ENCODE peak calls at places on chromosomes 6 and 20, in seven cellular contexts. R is heart right ventricle, K is brain microvascular endothelial cell, N is AG04450, B is pancreas, E is mammary epithelial cell, C is heart left ventricle. Q is an unnamed sample.

GRCh38 chr20:50930139-50931047 is 844 bp downstream of the ADNP start:
- DNase-seq in C (peak), B (peak), R (peak), K (no peak), N (no peak), E (no peak), Q (peak)

GRCh38 chr6:43481591-43482242 is 4.3 kb downstream of the TJAP1 start:
- DNase-seq in K (no peak), C (no peak), N (no peak), E (peak), R (no peak), B (no peak), Q (no peak)

GRCh38 chr6:71388846-71389543 is 100.4 kb downstream of the OGFRL1 start:
- DNase-seq in N (no peak), E (no peak), K (no peak), B (no peak), C (no peak), R (no peak), Q (no peak)

GRCh38 chr6:121555201-121555600 is 119.8 kb downstream of the GJA1 start:
- DNase-seq in R (no peak), C (no peak), B (no peak), N (no peak), E (no peak), K (no peak), Q (no peak)

GRCh38 chr6:143449731-143450452 is 603 bp downstream of the ADAT2 start:
- DNase-seq in K (peak), C (no peak), N (no peak), B (peak), R (peak), E (no peak), Q (peak)

GRCh38 chr6:169905041-169905807 is 153.8 kb downstream of the ERMARD start:
- DNase-seq in N (no peak), C (no peak), K (peak), E (peak), B (peak), R (peak), Q (no peak)

GRCh38 chr20:24785141-24785924 is 163.7 kb upstream of the CST7 start:
- DNase-seq in B (no peak), C (no peak), R (no peak), E (peak), N (no peak), K (no peak), Q (no peak)

GRCh38 chr6:72622094-72622540 is 253 bp downstream of the KCNQ5 start:
- DNase-seq in K (no peak), C (peak), E (peak), B (peak), R (no peak), N (no peak), Q (peak)

GRCh38 chr20:20229595-20229994 is 138.3 kb upstream of the INSM1 start:
- DNase-seq in N (no peak), C (no peak), R (no peak), B (no peak), K (no peak), E (peak), Q (no peak)

GRCh38 chr6:108654465-108655106 is 93.9 kb downstream of the FOXO3 start:
- DNase-seq in E (no peak), N (no peak), B (no peak), K (no peak), C (no peak), R (no peak), Q (no peak)

GRCh38 chr6:10908228-10908627 is 21.4 kb downstream of the SYCP2L start:
- DNase-seq in B (no peak), R (no peak), C (no peak), N (no peak), K (no peak), E (no peak), Q (no peak)

GRCh38 chr6:3963404-3963803 is 114.2 kb downstream of the FAM50B start:
- DNase-seq in R (no peak), C (no peak), K (no peak), N (no peak), B (no peak), E (no peak), Q (no peak)

GRCh38 chr6:43029120-43029519 is 7.7 kb downstream of the RRP36 start:
- DNase-seq in N (no peak), R (no peak), B (no peak), K (no peak), C (no peak), E (no peak), Q (no peak)

GRCh38 chr6:130676077-130676772 is 151.0 kb upstream of the SMLR1 start:
- DNase-seq in E (no peak), N (no peak), K (peak), R (peak), C (no peak), B (no peak), Q (no peak)

GRCh38 chr6:12472601-12473038 is 182.5 kb downstream of the EDN1 start:
- DNase-seq in C (no peak), E (peak), N (no peak), K (peak), R (peak), B (no peak), Q (no peak)

GRCh38 chr6:25270559-25270958 is 8.6 kb upstream of the CARMIL1 start:
- DNase-seq in N (no peak), E (no peak), C (no peak), R (no peak), K (no peak), B (no peak), Q (no peak)

GRCh38 chr20:54134445-54135220 is 39.2 kb downstream of the CYP24A1 start:
- DNase-seq in C (no peak), N (no peak), B (no peak), R (no peak), E (peak), K (peak), Q (no peak)

GRCh38 chr6:116016846-116017545 is 43.7 kb downstream of the FRK start:
- DNase-seq in E (no peak), N (peak), R (no peak), C (no peak), K (no peak), B (no peak), Q (no peak)

GRCh38 chr6:12269100-12269499 is 21.1 kb upstream of the EDN1 start:
- DNase-seq in E (no peak), C (no peak), K (no peak), N (no peak), R (no peak), B (no peak), Q (no peak)

GRCh38 chr20:21147593-21147992 is 21.7 kb downstream of the KIZ start:
- DNase-seq in B (no peak), N (no peak), R (no peak), K (no peak), C (no peak), E (peak), Q (no peak)

GRCh38 chr6:48826884-48827701 is 636.0 kb downstream of the MMUT start:
- DNase-seq in B (no peak), R (no peak), K (peak), C (no peak), E (peak), N (peak), Q (no peak)

GRCh38 chr6:2426561-2427340 is 181.3 kb upstream of the GMDS start:
- DNase-seq in K (peak), B (no peak), R (no peak), N (no peak), E (no peak), C (no peak), Q (no peak)

GRCh38 chr20:10513931-10514575 is 78.9 kb downstream of the SLX4IP start:
- DNase-seq in B (no peak), N (no peak), K (no peak), C (no peak), E (no peak), R (no peak), Q (no peak)

GRCh38 chr6:130671119-130672104 is 155.8 kb upstream of the SMLR1 start:
- DNase-seq in C (no peak), K (no peak), N (no peak), B (no peak), R (peak), E (no peak), Q (no peak)

GRCh38 chr20:17427646-17428045 is 103.5 kb downstream of the BFSP1 start:
- DNase-seq in B (no peak), C (no peak), E (peak), N (no peak), K (no peak), R (no peak), Q (no peak)

GRCh38 chr6:44662461-44663121 is 275.1 kb downstream of the CDC5L start:
- DNase-seq in B (no peak), C (no peak), R (no peak), E (no peak), K (peak), N (no peak), Q (no peak)

GRCh38 chr6:45192556-45192955 is 135.6 kb upstream of the RUNX2 start:
- DNase-seq in C (no peak), R (no peak), K (no peak), E (no peak), N (no peak), B (no peak), Q (no peak)

GRCh38 chr20:62979876-62980373 is 26.8 kb downstream of the BHLHE23 start:
- DNase-seq in C (no peak), K (no peak), N (no peak), R (no peak), B (no peak), E (no peak), Q (no peak)

GRCh38 chr20:5908981-5909380 is 41.4 kb downstream of the TRMT6 start:
- DNase-seq in C (no peak), K (peak), N (no peak), R (no peak), B (no peak), E (no peak), Q (no peak)

GRCh38 chr6:125899726-125900182 is 56.8 kb upstream of the HINT3 start:
- DNase-seq in E (no peak), K (no peak), C (no peak), R (no peak), B (peak), N (no peak), Q (no peak)

GRCh38 chr6:34386316-34387137 is 5.9 kb downstream of the NUDT3 start:
- DNase-seq in K (peak), B (no peak), C (no peak), N (peak), E (peak), R (no peak), Q (no peak)

GRCh38 chr6:109318328-109318876 is 63.9 kb downstream of the CD164 start:
- DNase-seq in R (peak), C (no peak), E (no peak), N (no peak), B (no peak), K (no peak), Q (no peak)

GRCh38 chr20:35339007-35339406 is 46.8 kb upstream of the FAM83C start:
- DNase-seq in E (peak), R (no peak), N (peak), K (peak), B (no peak), C (no peak), Q (no peak)

GRCh38 chr6:128168244-128168643 is 267.4 kb upstream of the THEMIS start:
- DNase-seq in K (no peak), R (no peak), N (no peak), C (no peak), E (no peak), B (no peak), Q (no peak)

GRCh38 chr6:71481801-71482200 is 193.2 kb downstream of the OGFRL1 start:
- DNase-seq in N (no peak), K (no peak), R (no peak), E (no peak), C (no peak), B (no peak), Q (no peak)

GRCh38 chr6:42694586-42694985 is 27.8 kb downstream of the PRPH2 start:
- DNase-seq in N (no peak), C (no peak), E (no peak), B (no peak), R (no peak), K (peak), Q (no peak)

GRCh38 chr6:94570576-94570975 is 1006.8 kb upstream of the MANEA start:
- DNase-seq in B (no peak), K (no peak), E (no peak), R (no peak), C (no peak), N (no peak), Q (no peak)

GRCh38 chr6:112879920-112880413 is 532.8 kb downstream of the RFPL4B start:
- DNase-seq in N (no peak), B (peak), C (peak), R (no peak), E (no peak), K (no peak), Q (no peak)
- TF ChIP-seq CTCF in N (no peak), B (peak), C (no peak), R (peak), E (no peak), K (no peak), Q (no peak)

GRCh38 chr20:8287328-8287727 is 155.3 kb downstream of the PLCB1 start:
- DNase-seq in E (no peak), K (no peak), B (no peak), R (no peak), C (no peak), N (no peak), Q (no peak)

GRCh38 chr20:8284902-8285301 is 152.8 kb downstream of the PLCB1 start:
- DNase-seq in R (no peak), K (no peak), B (no peak), E (no peak), N (no peak), C (no peak), Q (no peak)
- H3K27ac ChIP-seq in R (no peak), K (no peak), B (no peak), E (no peak), N (no peak), C (no peak), Q (no peak)

GRCh38 chr6:157668034-157668401 is 155.0 kb upstream of the SNX9 start:
- DNase-seq in B (no peak), E (no peak), C (no peak), N (no peak), R (no peak), K (no peak), Q (no peak)

GRCh38 chr6:157668690-157669089 is 154.4 kb upstream of the SNX9 start:
- DNase-seq in R (no peak), N (no peak), B (no peak), K (no peak), C (no peak), E (no peak), Q (no peak)

GRCh38 chr6:157667211-157668033 is 155.6 kb upstream of the SNX9 start:
- DNase-seq in B (peak), N (no peak), R (peak), C (no peak), K (peak), E (peak), Q (peak)

GRCh38 chr6:157670466-157671186 is 152.4 kb upstream of the SNX9 start:
- DNase-seq in C (no peak), B (no peak), E (no peak), R (peak), N (no peak), K (no peak), Q (no peak)

DNA sequence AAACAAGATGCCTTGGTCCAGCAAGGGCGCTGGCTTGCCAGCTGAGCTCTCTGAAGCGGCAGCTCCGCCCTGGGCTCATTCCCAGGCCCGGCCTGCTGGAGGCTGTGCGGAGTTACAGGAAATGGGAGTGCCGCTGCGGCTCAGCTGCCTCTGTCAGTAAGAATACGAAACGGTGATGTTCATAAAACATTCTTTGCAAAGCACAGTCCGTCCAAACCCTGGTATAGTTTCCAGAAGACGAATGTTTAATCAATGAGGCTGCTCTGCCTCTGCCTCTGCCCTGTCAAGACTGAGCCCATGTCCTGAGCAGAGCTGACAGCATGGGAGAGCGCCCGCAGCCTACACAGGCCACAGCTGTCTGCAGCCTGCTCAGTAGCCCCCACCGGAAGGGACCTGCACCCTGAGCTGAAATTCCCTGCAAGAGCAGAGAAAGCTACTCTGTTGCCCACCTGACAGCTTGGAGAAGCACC is 153.3 kb upstream of the SNX9 start:
- DNase-seq in C (peak), R (peak), B (peak), N (peak), K (peak), E (peak), Q (no peak)
- TF ChIP-seq CTCF in C (no peak), R (peak), B (no peak), N (peak), K (peak), E (peak), Q (no peak)

GRCh38 chr6:39792501-39793450 is 600 bp downstream of the DAAM2 start:
- DNase-seq in E (no peak), B (no peak), R (no peak), N (no peak), C (peak), K (no peak), Q (no peak)

GRCh38 chr6:39793528-39793927 is 1.4 kb downstream of the DAAM2 start:
- DNase-seq in R (no peak), B (no peak), N (no peak), K (no peak), C (no peak), E (no peak), Q (no peak)

GRCh38 chr6:39791311-39791710 is 865 bp upstream of the DAAM2 start:
- DNase-seq in K (no peak), B (no peak), E (no peak), N (no peak), C (no peak), R (peak), Q (no peak)

GRCh38 chr6:39790772-39791171 is 1.4 kb upstream of the DAAM2 start:
- DNase-seq in C (no peak), N (no peak), E (no peak), R (no peak), K (no peak), B (no peak), Q (no peak)

GRCh38 chr6:39791850-39792500 is at the start of gene DAAM2:
- DNase-seq in E (no peak), K (no peak), B (peak), N (no peak), R (peak), C (peak), Q (no peak)
- H3K27ac ChIP-seq in E (no peak), K (peak), B (no peak), N (no peak), R (peak), C (no peak), Q (no peak)

DNA sequence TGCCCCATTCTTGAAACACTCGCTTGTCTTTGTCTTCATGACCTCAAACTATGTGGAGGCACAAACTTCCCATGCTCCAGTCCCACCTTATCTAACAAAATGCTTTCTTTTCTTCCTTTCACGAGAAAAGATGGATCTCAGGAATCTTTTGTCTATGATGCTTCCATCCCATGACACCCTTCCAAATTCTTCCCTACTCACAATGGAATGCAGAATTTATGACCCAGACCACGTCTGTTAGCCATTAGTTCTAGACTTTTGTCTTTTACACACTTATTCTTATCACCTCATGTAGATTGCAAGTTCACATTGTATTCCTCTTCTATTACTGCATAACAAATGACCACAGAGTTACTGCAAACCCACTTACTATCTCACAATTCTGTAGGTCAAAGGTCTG is 24.2 kb upstream of the LAMP5 start:
- DNase-seq in K (no peak), R (no peak), N (no peak), E (no peak), B (no peak), C (no peak), Q (no peak)
- TF ChIP-seq CTCF in K (no peak), R (no peak), N (no peak), E (no peak), B (no peak), C (no peak), Q (no peak)

GRCh38 chr6:111646034-111646433 is 40.4 kb upstream of the TRAF3IP2 start:
- DNase-seq in N (no peak), K (no peak), E (no peak), B (no peak), R (no peak), C (no peak), Q (no peak)

GRCh38 chr6:111644893-111645430 is 39.3 kb upstream of the TRAF3IP2 start:
- DNase-seq in N (no peak), C (no peak), E (no peak), R (no peak), K (no peak), B (no peak), Q (no peak)

GRCh38 chr6:111646942-111647341 is 41.3 kb upstream of the TRAF3IP2 start:
- DNase-seq in R (no peak), N (peak), E (peak), C (no peak), K (no peak), B (no peak), Q (no peak)

GRCh38 chr6:111650049-111650448 is 44.4 kb upstream of the TRAF3IP2 start:
- DNase-seq in B (no peak), N (no peak), R (no peak), K (no peak), E (no peak), C (no peak), Q (no peak)

GRCh38 chr6:111648100-111648499 is 42.4 kb upstream of the TRAF3IP2 start:
- DNase-seq in E (no peak), K (no peak), N (no peak), R (no peak), C (no peak), B (no peak), Q (no peak)
- H3K27ac ChIP-seq in E (no peak), K (no peak), N (no peak), R (no peak), C (no peak), B (no peak), Q (no peak)

GRCh38 chr6:15516923-15517560 is 145.8 kb downstream of the DTNBP1 start:
- DNase-seq in N (no peak), E (no peak), B (no peak), K (no peak), C (no peak), R (no peak), Q (no peak)
- TF ChIP-seq CTCF in N (no peak), E (no peak), B (no peak), K (no peak), C (no peak), R (no peak), Q (no peak)

GRCh38 chr6:134482585-134483346 is 164.9 kb upstream of the SGK1 start:
- DNase-seq in C (no peak), K (peak), N (no peak), E (no peak), B (no peak), R (peak), Q (no peak)
- H3K27ac ChIP-seq in C (peak), K (no peak), N (no peak), E (no peak), B (no peak), R (peak), Q (no peak)

DNA sequence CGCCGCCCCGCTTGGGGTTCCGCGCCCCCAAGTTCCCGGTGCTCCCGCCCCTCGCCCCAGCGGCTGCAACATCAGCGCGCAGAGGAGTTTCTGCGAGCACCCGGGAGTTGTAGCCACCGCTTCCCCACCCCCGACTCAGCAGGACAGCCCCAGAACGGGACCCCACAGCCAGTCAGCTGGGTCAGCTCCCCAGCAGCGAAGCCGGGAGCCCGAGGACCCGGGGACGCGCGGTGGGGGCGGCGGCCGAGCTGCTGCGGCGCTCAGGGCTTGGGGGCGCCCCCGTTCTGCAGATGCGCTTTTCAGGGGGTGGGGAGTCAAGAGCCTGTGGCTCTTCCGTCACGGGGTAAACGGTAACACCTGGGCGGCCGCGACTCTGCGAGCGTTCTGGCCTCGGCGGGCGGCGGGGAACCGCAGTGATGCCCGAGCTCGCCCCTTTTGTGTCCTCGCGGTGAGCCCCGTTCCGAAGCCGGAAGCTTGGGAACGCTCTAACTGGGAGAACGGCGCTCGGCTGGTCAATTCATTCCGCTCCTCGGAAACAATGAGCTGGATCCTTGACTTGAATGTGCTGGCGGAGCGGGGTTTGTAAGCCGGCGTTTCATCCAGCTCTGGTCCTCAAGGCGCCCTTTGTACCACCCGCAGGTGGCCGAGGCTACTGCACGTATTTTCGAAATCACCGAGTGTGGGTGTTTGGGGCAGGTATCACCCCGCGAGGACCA is 775 bp downstream of the PLEKHG1 start:
- DNase-seq in C (peak), R (peak), K (peak), E (peak), N (no peak), B (peak), Q (peak)
- TF ChIP-seq CTCF in C (peak), R (peak), K (peak), E (peak), N (peak), B (peak), Q (peak)

Q was measured in CD4-positive, alpha-beta T cell.